ENCODE peak calls at places on chromosomes 1 and 21, in five cellular contexts. G is sigmoid colon; E is activated B cell treated with CpG ODN at 0.5 μM for 24 hours; K is stimulated activated CD4-positive, alpha-beta T cell treated with anti-CD3 and anti-CD28 coated beads, Interleukin-2, amount 100 ng/mL, for 24 hours; V is tibial artery. S is an unnamed sample.

GRCh38 chr1:236144033-236144432 is 1.7 kb downstream of the GPR137B start:
- DNase-seq in G (no peak), E (no peak), K (no peak), V (no peak), S (no peak)

GRCh38 chr1:239844833-239845232 is 246.8 kb upstream of the FMN2 start:
- DNase-seq in G (no peak), E (no peak), K (no peak), V (no peak), S (no peak)

GRCh38 chr21:41369915-41370839 is 8.3 kb downstream of the MX2 start:
- DNase-seq in G (peak), E (peak), K (no peak), V (no peak), S (no peak)

GRCh38 chr1:15141933-15142647 is 11.5 kb upstream of the TMEM51 start:
- DNase-seq in G (no peak), E (no peak), K (no peak), V (no peak), S (no peak)

GRCh38 chr1:36991551-36991950 is 42.8 kb downstream of the GRIK3 start:
- DNase-seq in G (no peak), E (no peak), K (no peak), V (no peak), S (no peak)

GRCh38 chr21:20451051-20451450 is 547.2 kb upstream of the NCAM2 start:
- DNase-seq in G (no peak), E (no peak), K (no peak), V (no peak), S (no peak)

GRCh38 chr1:248421384-248421783 is 18.5 kb downstream of the OR2T1 start:
- DNase-seq in G (no peak), E (no peak), K (no peak), V (no peak), S (no peak)

GRCh38 chr1:56688522-56689026 is 43.5 kb downstream of the PRKAA2 start:
- DNase-seq in G (no peak), E (no peak), K (no peak), V (no peak), S (no peak)

GRCh38 chr1:118944133-118944532 is 44.0 kb downstream of the TBX15 start:
- DNase-seq in G (no peak), E (no peak), K (no peak), V (no peak), S (no peak)

GRCh38 chr1:3431266-3431665 is 23.2 kb upstream of the ARHGEF16 start:
- DNase-seq in G (no peak), E (no peak), K (no peak), V (no peak), S (no peak)

GRCh38 chr1:114353233-114353632 is 157.8 kb downstream of the TRIM33 start:
- DNase-seq in G (peak), E (no peak), K (no peak), V (peak), S (no peak)

GRCh38 chr1:205314986-205315618 is 6.4 kb downstream of the NUAK2 start:
- DNase-seq in G (no peak), E (no peak), K (no peak), V (no peak), S (no peak)

GRCh38 chr1:95614197-95614596 is 380.2 kb downstream of the RWDD3 start:
- DNase-seq in G (no peak), E (no peak), K (no peak), V (no peak), S (no peak)

GRCh38 chr1:83016354-83016753 is 982.6 kb downstream of the TTLL7 start:
- DNase-seq in G (no peak), E (no peak), K (no peak), V (no peak), S (no peak)

GRCh38 chr1:7042322-7043231 is 257.3 kb downstream of the CAMTA1 start:
- DNase-seq in G (no peak), E (no peak), K (no peak), V (no peak), S (no peak)

GRCh38 chr1:22509815-22510214 is 53.5 kb upstream of the EPHA8 start:
- DNase-seq in G (no peak), E (no peak), K (no peak), V (no peak), S (no peak)

GRCh38 chr1:182795563-182796228 is 6.1 kb downstream of the NPL start:
- DNase-seq in G (no peak), E (no peak), K (no peak), V (no peak), S (no peak)

GRCh38 chr1:185157599-185158469 is 867 bp downstream of the SWT1 start:
- DNase-seq in G (no peak), E (no peak), K (no peak), V (no peak), S (no peak)

GRCh38 chr1:116076831-116077230 is 34.4 kb upstream of the MAB21L3 start:
- DNase-seq in G (no peak), E (no peak), K (no peak), V (no peak), S (no peak)

GRCh38 chr1:18711561-18712253 is 81.1 kb downstream of the PAX7 start:
- DNase-seq in G (no peak), E (no peak), K (no peak), V (no peak), S (no peak)

GRCh38 chr1:15833842-15834405 is 13.6 kb upstream of the SPEN start:
- DNase-seq in G (no peak), E (no peak), K (no peak), V (no peak), S (no peak)

GRCh38 chr1:42933060-42933586 is 25.5 kb downstream of the SLC2A1 start:
- DNase-seq in G (no peak), E (peak), K (peak), V (no peak), S (no peak)

GRCh38 chr21:43269981-43270670 is 101.3 kb downstream of the CRYAA start:
- DNase-seq in G (no peak), E (no peak), K (no peak), V (no peak), S (no peak)

GRCh38 chr1:116360435-116361173 is 12.4 kb upstream of the ATP1A1 start:
- DNase-seq in G (no peak), E (no peak), K (no peak), V (no peak), S (no peak)

GRCh38 chr1:245128381-245128780 is 26.4 kb upstream of the KIF26B start:
- DNase-seq in G (no peak), E (no peak), K (no peak), V (no peak), S (no peak)

GRCh38 chr1:147413110-147413605 is 128.1 kb upstream of the BCL9 start:
- DNase-seq in G (no peak), E (no peak), K (no peak), V (no peak), S (no peak)

GRCh38 chr1:162040657-162041056 is 17.0 kb upstream of the OLFML2B start:
- DNase-seq in G (no peak), E (no peak), K (no peak), V (no peak), S (no peak)

GRCh38 chr1:182268659-182269058 is 122.9 kb downstream of the GLUL start:
- DNase-seq in G (no peak), E (no peak), K (no peak), V (no peak), S (no peak)

GRCh38 chr1:23216771-23217420 is 406 bp downstream of the HTR1D start:
- DNase-seq in G (no peak), E (peak), K (peak), V (no peak), S (no peak)

GRCh38 chr1:8754993-8755392 is 62.4 kb downstream of the RERE start:
- DNase-seq in G (no peak), E (no peak), K (no peak), V (no peak), S (no peak)

GRCh38 chr1:59079434-59080135 is 217.3 kb upstream of the FGGY start:
- DNase-seq in G (no peak), E (no peak), K (no peak), V (no peak), S (no peak)

GRCh38 chr1:47337350-47337749 is 3.8 kb downstream of the CMPK1 start:
- DNase-seq in G (no peak), E (no peak), K (no peak), V (no peak), S (no peak)

GRCh38 chr1:90405726-90406125 is 311.4 kb downstream of the BARHL2 start:
- DNase-seq in G (no peak), E (no peak), K (no peak), V (no peak), S (no peak)

GRCh38 chr1:59718064-59718988 is 96.4 kb upstream of the HOOK1 start:
- DNase-seq in G (no peak), E (no peak), K (no peak), V (no peak), S (no peak)

GRCh38 chr1:54353959-54354358 is 52.2 kb downstream of the SSBP3 start:
- DNase-seq in G (no peak), E (no peak), K (no peak), V (no peak), S (no peak)

GRCh38 chr1:154809436-154810413 is 60.4 kb downstream of the KCNN3 start:
- DNase-seq in G (no peak), E (no peak), K (no peak), V (peak), S (no peak)

S was measured in activated T-helper 2 cell treated with anti-CD3 and anti-CD28 coated beads, Interferon-gamma antibody, Interleukin-2, Interleukin-4, amounts not matched to agents 10 μg/mL and 5 μg/mL and 100 μg/mL, durations not matched to agents 14 hours and 24 hours and 36 hours.